ENCODE peak calls at places on chromosomes 16 and 17, in nine cellular contexts. K is sigmoid colon, E is choroid plexus epithelial cell, V is MCF 10A, L is NB4, N is AG09309, Z is fibroblast of lung, G is prostate gland, Y is mesothelial cell of epicardium. R is an unnamed sample.
A peak's percentile ranks its signal among the peaks of the same experiment; 100 is the strongest.

GRCh38 chr17:27635275-27635823 is 4.4 kb downstream of the LGALS9 start:
- DNase-seq in Z (no peak), K (no peak), Y (no peak), N (no peak), G (no peak), V (no peak), L (peak; percentile 87), E (no peak), R (no peak)

GRCh38 chr16:62190426-62190825 is 154.2 kb upstream of the CDH8 start:
- DNase-seq in K (no peak), N (no peak), L (peak; percentile 28), G (no peak), Y (no peak), E (peak; percentile 1), V (peak; percentile 8), Z (no peak), R (no peak)

GRCh38 chr16:75319513-75320401 is 68.3 kb upstream of the BCAR1 start:
- DNase-seq in K (no peak), E (peak; percentile 96), V (peak; percentile 29), N (peak; percentile 84), L (peak; percentile 71), Y (no peak), Z (peak; percentile 82), G (no peak), R (peak; percentile 12)

GRCh38 chr16:82954224-82954929 is 327.6 kb downstream of the CDH13 start:
- DNase-seq in Y (no peak), K (no peak), E (peak; percentile 69), V (peak; percentile 13), L (no peak), N (peak; percentile 42), G (no peak), Z (peak; percentile 48), R (no peak)

GRCh38 chr17:47732399-47733046 is 513 bp upstream of the TBX21 start:
- DNase-seq in Y (no peak), G (no peak), V (no peak), N (no peak), L (no peak), Z (no peak), E (no peak), K (peak; percentile 39), R (no peak)

GRCh38 chr16:3235856-3236669 is 1.1 kb upstream of the ZNF200 start:
- DNase-seq in Y (no peak), V (peak; percentile 33), Z (no peak), N (no peak), L (peak; percentile 34), K (peak; percentile 70), G (peak; percentile 6), E (no peak), R (no peak)

GRCh38 chr17:80807882-80808281 is 183.8 kb upstream of the CHMP6 start:
- DNase-seq in E (no peak), N (no peak), G (no peak), K (no peak), V (no peak), L (no peak), Y (no peak), Z (no peak), R (no peak)

GRCh38 chr17:27862848-27863247 is 30.3 kb downstream of the LYRM9 start:
- DNase-seq in Z (no peak), Y (no peak), E (no peak), V (no peak), L (no peak), N (no peak), K (no peak), G (no peak), R (no peak)

GRCh38 chr17:6138761-6139446 is 68.7 kb downstream of the WSCD1 start:
- DNase-seq in Y (no peak), G (no peak), Z (no peak), N (no peak), V (no peak), L (no peak), K (no peak), E (no peak), R (no peak)

GRCh38 chr16:49912688-49913087 is 56.8 kb upstream of the ZNF423 start:
- DNase-seq in V (no peak), E (no peak), G (no peak), K (no peak), Z (no peak), Y (no peak), L (no peak), N (no peak), R (no peak)

GRCh38 chr16:66845791-66846221 is 1.6 kb downstream of the CA7 start:
- DNase-seq in E (no peak), Z (no peak), G (no peak), L (no peak), Y (no peak), K (no peak), V (peak; percentile 23), N (no peak), R (no peak)

GRCh38 chr16:83843657-83844056 is 35.9 kb downstream of the HSBP1 start:
- DNase-seq in Y (no peak), K (peak; percentile 54), L (peak; percentile 80), N (no peak), V (no peak), G (no peak), Z (no peak), E (no peak), R (no peak)

GRCh38 chr16:84278333-84278732 is 16.3 kb upstream of the WFDC1 start:
- DNase-seq in K (no peak), G (no peak), E (no peak), Z (no peak), V (no peak), L (no peak), N (no peak), Y (no peak), R (no peak)

DNA sequence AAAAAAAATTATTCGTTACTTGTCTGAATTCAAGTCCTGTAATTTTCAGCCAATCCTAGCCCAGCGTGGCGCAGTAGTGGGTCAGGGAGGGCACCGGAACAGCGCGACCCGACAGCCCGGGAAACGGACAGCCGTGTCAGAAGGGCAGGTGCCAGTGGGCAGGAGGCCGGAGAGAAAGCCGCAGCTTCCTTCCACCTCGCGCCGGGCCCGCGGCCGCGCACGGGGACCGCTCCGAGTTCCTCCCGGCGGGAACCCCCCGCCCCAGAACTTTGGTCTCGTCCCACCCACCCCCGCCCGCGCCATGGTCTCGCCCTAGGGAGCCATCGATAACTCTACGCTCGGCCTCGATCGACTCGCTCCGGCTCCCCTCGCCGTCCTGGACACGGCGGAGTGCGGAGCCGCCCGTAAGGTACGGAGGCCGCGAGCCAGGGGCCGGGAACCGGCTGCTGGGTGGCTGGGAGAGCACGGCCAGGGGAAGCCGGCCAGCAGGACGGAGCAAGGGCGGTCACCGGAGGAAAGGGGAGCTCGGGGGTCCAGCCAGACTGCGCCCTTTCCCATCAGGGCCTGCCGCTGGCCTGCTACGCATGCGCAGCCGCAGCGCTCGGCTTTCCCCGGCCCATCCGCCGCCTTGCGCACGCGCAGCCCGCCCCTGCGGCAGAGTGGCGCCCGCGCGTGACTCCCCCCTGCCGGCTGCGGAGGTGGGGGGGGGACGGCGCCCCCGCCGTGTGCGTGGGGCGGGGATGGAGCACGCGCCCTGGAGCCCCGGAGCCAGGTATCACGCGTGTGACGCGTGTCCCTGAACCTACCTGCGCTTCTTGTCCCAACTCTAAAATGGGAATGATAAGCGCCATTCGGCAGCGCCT is at the start of gene MLST8:
- DNase-seq in G (peak; percentile 74), L (peak; percentile 90), V (peak; percentile 79), Z (peak; percentile 88), N (peak; percentile 33), E (peak; percentile 90), K (peak; percentile 94), Y (peak; percentile 84), R (peak; percentile 73)
- TF ChIP-seq CTCF in G (no peak), L (no peak), V (peak; percentile 13), Z (no peak), N (no peak), E (no peak), K (no peak), Y (peak; percentile 12), R (peak; percentile 40)

GRCh38 chr17:37106049-37106448 is 157.3 kb downstream of the AATF start:
- DNase-seq in G (no peak), N (no peak), V (no peak), K (no peak), E (no peak), Z (no peak), Y (no peak), L (no peak), R (no peak)

GRCh38 chr17:37111329-37111728 is 162.6 kb downstream of the AATF start:
- DNase-seq in K (no peak), E (no peak), V (no peak), L (no peak), Z (no peak), N (no peak), Y (no peak), G (no peak), R (no peak)

GRCh38 chr17:37110012-37110701 is 161.4 kb downstream of the AATF start:
- DNase-seq in Z (no peak), G (no peak), L (no peak), K (no peak), N (no peak), V (no peak), Y (no peak), E (no peak), R (no peak)

GRCh38 chr17:37110816-37111215 is 162.1 kb downstream of the AATF start:
- DNase-seq in L (no peak), E (no peak), N (no peak), Z (no peak), V (no peak), Y (no peak), K (no peak), G (no peak), R (no peak)

GRCh38 chr17:37107406-37108083 is 158.8 kb downstream of the AATF start:
- DNase-seq in V (peak; percentile 63), Y (no peak), E (no peak), Z (peak; percentile 18), N (no peak), L (no peak), K (peak; percentile 77), G (peak; percentile 88), R (no peak)
- TF ChIP-seq CTCF in V (no peak), Y (no peak), E (no peak), Z (no peak), N (no peak), L (no peak), K (no peak), G (no peak), R (no peak)

DNA sequence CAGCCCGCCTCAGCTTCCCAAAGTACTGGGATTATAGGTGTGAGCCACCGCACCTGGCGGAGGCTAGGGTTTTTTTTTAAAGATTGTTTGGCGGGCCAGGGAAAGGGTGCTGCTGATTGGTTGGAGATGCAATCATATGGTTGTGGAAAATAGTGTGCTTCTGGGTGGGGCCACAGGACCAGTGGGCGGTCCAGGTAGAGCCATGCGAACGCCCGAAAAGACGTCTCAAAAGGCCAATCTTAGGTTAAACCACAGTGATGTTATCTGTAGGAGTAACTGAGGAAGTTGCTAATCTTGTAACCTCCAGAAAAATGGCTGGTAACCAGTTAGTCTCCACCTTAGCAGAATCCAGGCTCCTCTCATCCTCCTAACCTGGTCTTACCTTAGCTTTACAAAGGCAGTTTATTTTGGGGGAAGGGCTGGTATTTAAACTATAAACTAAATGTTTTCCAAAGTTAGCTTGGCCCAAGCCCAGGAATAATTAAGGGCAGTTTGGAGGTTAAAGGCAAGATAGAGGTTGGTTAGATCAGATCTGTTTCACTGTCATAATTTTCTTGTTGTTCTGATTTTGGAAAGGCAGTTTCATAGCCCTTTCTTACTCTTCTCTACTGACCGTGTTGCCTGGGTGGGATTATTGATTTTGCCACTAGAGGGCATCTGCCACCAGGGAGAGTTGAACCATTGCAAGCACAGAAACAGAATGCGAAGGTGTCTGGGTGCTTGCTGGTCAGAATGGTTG is 111.0 kb downstream of the PLCG2 start:
- DNase-seq in G (peak; percentile 60), N (peak; percentile 16), K (no peak), E (peak; percentile 84), L (peak; percentile 78), Y (no peak), Z (peak; percentile 69), V (peak; percentile 76), R (peak; percentile 69)
- TF ChIP-seq CTCF in G (peak; percentile 62), N (peak; percentile 93), K (peak; percentile 37), E (peak; percentile 93), L (peak; percentile 93), Y (peak; percentile 73), Z (peak; percentile 92), V (peak; percentile 71), R (peak; percentile 89)

GRCh38 chr17:39979865-39980401 is 674 bp upstream of the PSMD3 start:
- DNase-seq in V (peak; percentile 30), G (no peak), Z (no peak), K (no peak), Y (no peak), N (no peak), E (no peak), L (peak; percentile 89), R (no peak)
- TF ChIP-seq CTCF in V (no peak), G (no peak), Z (peak; percentile 41), K (no peak), Y (no peak), N (no peak), E (peak; percentile 41), L (peak; percentile 48), R (no peak)